ENCODE peak calls at places on chromosomes 6 and 20, in eight cellular contexts. O is fibroblast of pulmonary artery; P is NCI-H345; C is immature natural killer cell; B is heart right ventricle; M is left colon; Z is stimulated activated CD4-positive, alpha-beta T cell treated with anti-CD3 and anti-CD28 coated beads, Interleukin-12 subunit alpha, Interleukin-12 subunit beta, amount 100 ng/mL, for 4 hours; X is pancreas. W is an unnamed sample.
A peak's percentile ranks its signal among the peaks of the same experiment; 100 is the strongest.

GRCh38 chr6:91464201-91464600 is 877.3 kb upstream of the MAP3K7 start:
- DNase-seq in P (no peak), Z (no peak), X (no peak), B (no peak), O (no peak), M (no peak), C (no peak), W (no peak)

GRCh38 chr6:44142835-44143234 is 15.5 kb downstream of the TMEM63B start:
- DNase-seq in B (no peak), P (no peak), X (no peak), Z (no peak), M (no peak), C (no peak), O (no peak), W (no peak)

GRCh38 chr6:113564401-113565161 is 292.6 kb upstream of the MARCKS start:
- DNase-seq in B (peak; percentile 93), X (peak; percentile 85), Z (no peak), P (peak; percentile 89), M (peak; percentile 43), O (peak; percentile 98), C (no peak), W (no peak)

GRCh38 chr20:33944914-33945313 is 48.8 kb upstream of the RALY start:
- DNase-seq in M (no peak), C (no peak), B (no peak), O (no peak), Z (no peak), P (no peak), X (no peak), W (no peak)

GRCh38 chr20:16123623-16124022 is 449.6 kb downstream of the KIF16B start:
- DNase-seq in B (no peak), O (no peak), Z (no peak), M (no peak), X (no peak), C (no peak), P (no peak), W (no peak)

GRCh38 chr6:73710470-73710869 is 14.5 kb downstream of the CD109 start:
- DNase-seq in O (peak; percentile 62), Z (no peak), X (no peak), C (no peak), B (no peak), P (no peak), M (no peak), W (no peak)

GRCh38 chr6:30127238-30128093 is 8.5 kb upstream of the TRIM40 start:
- DNase-seq in O (no peak), C (no peak), P (no peak), M (no peak), Z (no peak), B (no peak), X (peak; percentile 49), W (no peak)

GRCh38 chr20:24738981-24739633 is 210.0 kb upstream of the CST7 start:
- DNase-seq in C (no peak), X (no peak), Z (no peak), B (no peak), M (no peak), O (no peak), P (no peak), W (no peak)

GRCh38 chr6:169990095-169991030 is 238.9 kb downstream of the ERMARD start:
- DNase-seq in M (peak; percentile 32), P (no peak), O (no peak), Z (peak; percentile 45), C (peak; percentile 50), B (no peak), X (no peak), W (no peak)

GRCh38 chr6:134217516-134218140 is 100.3 kb downstream of the SGK1 start:
- DNase-seq in O (no peak), C (no peak), P (no peak), X (no peak), M (no peak), B (no peak), Z (no peak), W (no peak)

GRCh38 chr6:123415844-123416468 is 220.8 kb downstream of the TRDN start:
- DNase-seq in O (peak; percentile 71), X (no peak), Z (peak; percentile 7), B (peak; percentile 53), M (peak; percentile 36), C (no peak), P (peak; percentile 79), W (peak; percentile 48)

GRCh38 chr6:154404791-154405400 is 48.3 kb upstream of the IPCEF1 start:
- DNase-seq in X (no peak), O (peak; percentile 36), M (no peak), P (no peak), C (no peak), Z (no peak), B (no peak), W (no peak)

GRCh38 chr6:136465766-136466303 is 84.4 kb downstream of the MAP7 start:
- DNase-seq in P (no peak), O (no peak), B (no peak), Z (no peak), X (no peak), C (no peak), M (no peak), W (no peak)

GRCh38 chr6:36692220-36692619 is 5.4 kb upstream of the RAB44 start:
- DNase-seq in P (no peak), C (no peak), B (no peak), Z (no peak), O (no peak), M (peak; percentile 32), X (no peak), W (no peak)

GRCh38 chr20:1876975-1877603 is 18.1 kb upstream of the SIRPA start:
- DNase-seq in P (peak; percentile 17), X (no peak), C (no peak), O (peak; percentile 46), M (no peak), Z (no peak), B (no peak), W (peak; percentile 24)

GRCh38 chr6:20217476-20217855 is 5.2 kb upstream of the MBOAT1 start:
- DNase-seq in Z (no peak), B (no peak), X (no peak), P (peak; percentile 62), O (peak; percentile 57), C (no peak), M (no peak), W (no peak)

GRCh38 chr20:44166008-44166407 is 21.0 kb downstream of the JPH2 start:
- DNase-seq in M (no peak), P (no peak), Z (no peak), B (no peak), O (peak; percentile 38), X (no peak), C (no peak), W (no peak)

GRCh38 chr6:127022297-127022696 is 96.2 kb upstream of the RSPO3 start:
- DNase-seq in M (peak; percentile 52), O (no peak), Z (no peak), C (no peak), X (no peak), P (peak; percentile 1), B (no peak), W (peak; percentile 79)

GRCh38 chr20:17648782-17649730 is 33.0 kb downstream of the RRBP1 start:
- DNase-seq in B (no peak), O (no peak), M (peak; percentile 71), P (peak; percentile 78), X (peak; percentile 86), C (peak; percentile 35), Z (peak; percentile 15), W (peak; percentile 38)

GRCh38 chr6:19837511-19838441 is 606 bp downstream of the ID4 start:
- DNase-seq in M (peak; percentile 44), B (peak; percentile 11), P (no peak), O (peak; percentile 44), C (no peak), X (peak; percentile 84), Z (no peak), W (peak; percentile 38)

GRCh38 chr6:165986647-165987482 is 180.8 kb downstream of the TBXT start:
- DNase-seq in M (no peak), C (no peak), Z (no peak), O (peak; percentile 54), X (no peak), B (peak; percentile 27), P (no peak), W (no peak)